ENCODE peak calls at places on chromosome 2, in nine cellular contexts. One of them, this sample, is unnamed.

GRCh38 chr2:101387151-101387807 is at the start of gene CREG2:
- DNase-seq in NCI-H446: peak
- DNase-seq in Calu3: peak
- DNase-seq in stimulated activated CD8-positive, alpha-beta memory T cell treated with anti-CD3 and anti-CD28 coated beads, Interleukin-7, amount 100 ng/mL, for 1 hour: peak
- DNase-seq in ELF-1: peak
- DNase-seq in hippocampal formation: peak
- DNase-seq in NCI-H1105 treated with DMSO at 0.1 percent for 48 hours: peak
- DNase-seq in amygdala: peak
- DNase-seq in HS-5: no peak
- DNase-seq in this sample: peak

GRCh38 chr2:28970464-28971160 is 10.5 kb upstream of the TOGARAM2 start:
- DNase-seq in NCI-H446: no peak
- DNase-seq in Calu3: no peak
- DNase-seq in stimulated activated CD8-positive, alpha-beta memory T cell treated with anti-CD3 and anti-CD28 coated beads, Interleukin-7, amount 100 ng/mL, for 1 hour: no peak
- DNase-seq in ELF-1: peak
- DNase-seq in hippocampal formation: peak
- DNase-seq in NCI-H1105 treated with DMSO at 0.1 percent for 48 hours: no peak
- DNase-seq in amygdala: peak
- DNase-seq in HS-5: no peak
- DNase-seq in this sample: no peak

GRCh38 chr2:58702302-58702696 is 461.2 kb upstream of the FANCL start:
- DNase-seq in NCI-H446: no peak
- DNase-seq in Calu3: peak
- DNase-seq in stimulated activated CD8-positive, alpha-beta memory T cell treated with anti-CD3 and anti-CD28 coated beads, Interleukin-7, amount 100 ng/mL, for 1 hour: no peak
- DNase-seq in ELF-1: peak
- DNase-seq in hippocampal formation: no peak
- DNase-seq in NCI-H1105 treated with DMSO at 0.1 percent for 48 hours: no peak
- DNase-seq in amygdala: no peak
- DNase-seq in HS-5: peak
- DNase-seq in this sample: no peak

GRCh38 chr2:239344857-239345216 is 56.0 kb downstream of the HDAC4 start:
- DNase-seq in NCI-H446: no peak
- DNase-seq in Calu3: no peak
- DNase-seq in stimulated activated CD8-positive, alpha-beta memory T cell treated with anti-CD3 and anti-CD28 coated beads, Interleukin-7, amount 100 ng/mL, for 1 hour: no peak
- DNase-seq in ELF-1: no peak
- DNase-seq in hippocampal formation: no peak
- DNase-seq in NCI-H1105 treated with DMSO at 0.1 percent for 48 hours: peak
- DNase-seq in amygdala: no peak
- DNase-seq in HS-5: no peak
- DNase-seq in this sample: no peak

GRCh38 chr2:165573534-165574461 is 104.3 kb downstream of the CSRNP3 start:
- DNase-seq in NCI-H446: peak
- DNase-seq in Calu3: peak
- DNase-seq in stimulated activated CD8-positive, alpha-beta memory T cell treated with anti-CD3 and anti-CD28 coated beads, Interleukin-7, amount 100 ng/mL, for 1 hour: no peak
- DNase-seq in ELF-1: peak
- DNase-seq in hippocampal formation: peak
- DNase-seq in NCI-H1105 treated with DMSO at 0.1 percent for 48 hours: peak
- DNase-seq in amygdala: peak
- DNase-seq in HS-5: no peak
- DNase-seq in this sample: peak

GRCh38 chr2:239380831-239381708 is 19.8 kb downstream of the HDAC4 start:
- DNase-seq in NCI-H446: no peak
- DNase-seq in Calu3: no peak
- DNase-seq in stimulated activated CD8-positive, alpha-beta memory T cell treated with anti-CD3 and anti-CD28 coated beads, Interleukin-7, amount 100 ng/mL, for 1 hour: peak
- DNase-seq in ELF-1: no peak
- DNase-seq in hippocampal formation: peak
- DNase-seq in NCI-H1105 treated with DMSO at 0.1 percent for 48 hours: no peak
- DNase-seq in amygdala: peak
- DNase-seq in HS-5: no peak
- DNase-seq in this sample: peak

GRCh38 chr2:10490806-10491291 is 42.7 kb upstream of the ODC1 start:
- DNase-seq in NCI-H446: no peak
- DNase-seq in Calu3: peak
- DNase-seq in stimulated activated CD8-positive, alpha-beta memory T cell treated with anti-CD3 and anti-CD28 coated beads, Interleukin-7, amount 100 ng/mL, for 1 hour: no peak
- DNase-seq in ELF-1: no peak
- DNase-seq in hippocampal formation: no peak
- DNase-seq in NCI-H1105 treated with DMSO at 0.1 percent for 48 hours: no peak
- DNase-seq in amygdala: no peak
- DNase-seq in HS-5: no peak
- DNase-seq in this sample: no peak

GRCh38 chr2:226443112-226443511 is 356.5 kb downstream of the IRS1 start:
- DNase-seq in NCI-H446: no peak
- DNase-seq in Calu3: no peak
- DNase-seq in stimulated activated CD8-positive, alpha-beta memory T cell treated with anti-CD3 and anti-CD28 coated beads, Interleukin-7, amount 100 ng/mL, for 1 hour: no peak
- DNase-seq in ELF-1: no peak
- DNase-seq in hippocampal formation: no peak
- DNase-seq in NCI-H1105 treated with DMSO at 0.1 percent for 48 hours: no peak
- DNase-seq in amygdala: no peak
- DNase-seq in HS-5: no peak
- DNase-seq in this sample: no peak

GRCh38 chr2:198638579-198638978 is 819.2 kb downstream of the SATB2 start:
- DNase-seq in NCI-H446: no peak
- DNase-seq in Calu3: no peak
- DNase-seq in stimulated activated CD8-positive, alpha-beta memory T cell treated with anti-CD3 and anti-CD28 coated beads, Interleukin-7, amount 100 ng/mL, for 1 hour: no peak
- DNase-seq in ELF-1: no peak
- DNase-seq in hippocampal formation: no peak
- DNase-seq in NCI-H1105 treated with DMSO at 0.1 percent for 48 hours: no peak
- DNase-seq in amygdala: no peak
- DNase-seq in HS-5: no peak
- DNase-seq in this sample: peak

GRCh38 chr2:84849271-84849952 is 31.5 kb downstream of the TRABD2A start:
- DNase-seq in NCI-H446: peak
- DNase-seq in Calu3: no peak
- DNase-seq in stimulated activated CD8-positive, alpha-beta memory T cell treated with anti-CD3 and anti-CD28 coated beads, Interleukin-7, amount 100 ng/mL, for 1 hour: no peak
- DNase-seq in ELF-1: no peak
- DNase-seq in hippocampal formation: peak
- DNase-seq in NCI-H1105 treated with DMSO at 0.1 percent for 48 hours: no peak
- DNase-seq in amygdala: peak
- DNase-seq in HS-5: no peak
- DNase-seq in this sample: no peak

GRCh38 chr2:3196716-3197115 is 180.9 kb downstream of the EIPR1 start:
- DNase-seq in NCI-H446: no peak
- DNase-seq in Calu3: no peak
- DNase-seq in stimulated activated CD8-positive, alpha-beta memory T cell treated with anti-CD3 and anti-CD28 coated beads, Interleukin-7, amount 100 ng/mL, for 1 hour: no peak
- DNase-seq in ELF-1: no peak
- DNase-seq in hippocampal formation: no peak
- DNase-seq in NCI-H1105 treated with DMSO at 0.1 percent for 48 hours: no peak
- DNase-seq in amygdala: no peak
- DNase-seq in HS-5: no peak
- DNase-seq in this sample: no peak

GRCh38 chr2:66836851-66837250 is 401.9 kb downstream of the MEIS1 start:
- DNase-seq in NCI-H446: no peak
- DNase-seq in Calu3: no peak
- DNase-seq in stimulated activated CD8-positive, alpha-beta memory T cell treated with anti-CD3 and anti-CD28 coated beads, Interleukin-7, amount 100 ng/mL, for 1 hour: no peak
- DNase-seq in ELF-1: no peak
- DNase-seq in hippocampal formation: no peak
- DNase-seq in NCI-H1105 treated with DMSO at 0.1 percent for 48 hours: no peak
- DNase-seq in amygdala: no peak
- DNase-seq in HS-5: no peak
- DNase-seq in this sample: no peak

GRCh38 chr2:159209341-159210306 is 76.9 kb downstream of the WDSUB1 start:
- DNase-seq in NCI-H446: no peak
- DNase-seq in Calu3: no peak
- DNase-seq in stimulated activated CD8-positive, alpha-beta memory T cell treated with anti-CD3 and anti-CD28 coated beads, Interleukin-7, amount 100 ng/mL, for 1 hour: no peak
- DNase-seq in ELF-1: no peak
- DNase-seq in hippocampal formation: no peak
- DNase-seq in NCI-H1105 treated with DMSO at 0.1 percent for 48 hours: no peak
- DNase-seq in amygdala: no peak
- DNase-seq in HS-5: no peak
- DNase-seq in this sample: no peak

GRCh38 chr2:156322681-156323211 is 9.8 kb downstream of the NR4A2 start:
- DNase-seq in NCI-H446: no peak
- DNase-seq in Calu3: no peak
- DNase-seq in stimulated activated CD8-positive, alpha-beta memory T cell treated with anti-CD3 and anti-CD28 coated beads, Interleukin-7, amount 100 ng/mL, for 1 hour: no peak
- DNase-seq in ELF-1: peak
- DNase-seq in hippocampal formation: no peak
- DNase-seq in NCI-H1105 treated with DMSO at 0.1 percent for 48 hours: no peak
- DNase-seq in amygdala: no peak
- DNase-seq in HS-5: no peak
- DNase-seq in this sample: no peak

GRCh38 chr2:105078906-105079305 is 41.0 kb downstream of the MRPS9 start:
- DNase-seq in NCI-H446: no peak
- DNase-seq in Calu3: no peak
- DNase-seq in stimulated activated CD8-positive, alpha-beta memory T cell treated with anti-CD3 and anti-CD28 coated beads, Interleukin-7, amount 100 ng/mL, for 1 hour: no peak
- DNase-seq in ELF-1: no peak
- DNase-seq in hippocampal formation: no peak
- DNase-seq in NCI-H1105 treated with DMSO at 0.1 percent for 48 hours: no peak
- DNase-seq in amygdala: no peak
- DNase-seq in HS-5: no peak
- DNase-seq in this sample: no peak

GRCh38 chr2:11478899-11479605 is 13.1 kb upstream of the E2F6 start:
- DNase-seq in NCI-H446: no peak
- DNase-seq in Calu3: no peak
- DNase-seq in stimulated activated CD8-positive, alpha-beta memory T cell treated with anti-CD3 and anti-CD28 coated beads, Interleukin-7, amount 100 ng/mL, for 1 hour: no peak
- DNase-seq in ELF-1: no peak
- DNase-seq in hippocampal formation: no peak
- DNase-seq in NCI-H1105 treated with DMSO at 0.1 percent for 48 hours: no peak
- DNase-seq in amygdala: no peak
- DNase-seq in HS-5: no peak
- DNase-seq in this sample: no peak

GRCh38 chr2:27901219-27901618 is 10.7 kb downstream of the BABAM2 start:
- DNase-seq in NCI-H446: no peak
- DNase-seq in Calu3: no peak
- DNase-seq in stimulated activated CD8-positive, alpha-beta memory T cell treated with anti-CD3 and anti-CD28 coated beads, Interleukin-7, amount 100 ng/mL, for 1 hour: no peak
- DNase-seq in ELF-1: no peak
- DNase-seq in hippocampal formation: peak
- DNase-seq in NCI-H1105 treated with DMSO at 0.1 percent for 48 hours: no peak
- DNase-seq in amygdala: peak
- DNase-seq in HS-5: no peak
- DNase-seq in this sample: no peak

GRCh38 chr2:113169002-113169530 is 4.7 kb upstream of the PSD4 start:
- DNase-seq in NCI-H446: no peak
- DNase-seq in Calu3: no peak
- DNase-seq in stimulated activated CD8-positive, alpha-beta memory T cell treated with anti-CD3 and anti-CD28 coated beads, Interleukin-7, amount 100 ng/mL, for 1 hour: no peak
- DNase-seq in ELF-1: no peak
- DNase-seq in hippocampal formation: no peak
- DNase-seq in NCI-H1105 treated with DMSO at 0.1 percent for 48 hours: no peak
- DNase-seq in amygdala: no peak
- DNase-seq in HS-5: no peak
- DNase-seq in this sample: no peak

GRCh38 chr2:138201326-138201725 is 237.1 kb downstream of the HNMT start:
- DNase-seq in NCI-H446: no peak
- DNase-seq in Calu3: no peak
- DNase-seq in stimulated activated CD8-positive, alpha-beta memory T cell treated with anti-CD3 and anti-CD28 coated beads, Interleukin-7, amount 100 ng/mL, for 1 hour: no peak
- DNase-seq in ELF-1: no peak
- DNase-seq in hippocampal formation: no peak
- DNase-seq in NCI-H1105 treated with DMSO at 0.1 percent for 48 hours: no peak
- DNase-seq in amygdala: no peak
- DNase-seq in HS-5: no peak
- DNase-seq in this sample: no peak

GRCh38 chr2:117308861-117309770 is 505.4 kb upstream of the DDX18 start:
- DNase-seq in NCI-H446: no peak
- DNase-seq in Calu3: peak
- DNase-seq in stimulated activated CD8-positive, alpha-beta memory T cell treated with anti-CD3 and anti-CD28 coated beads, Interleukin-7, amount 100 ng/mL, for 1 hour: no peak
- DNase-seq in ELF-1: no peak
- DNase-seq in hippocampal formation: no peak
- DNase-seq in NCI-H1105 treated with DMSO at 0.1 percent for 48 hours: no peak
- DNase-seq in amygdala: no peak
- DNase-seq in HS-5: no peak
- DNase-seq in this sample: no peak

GRCh38 chr2:177331446-177331997 is 61.1 kb upstream of the AGPS start:
- DNase-seq in NCI-H446: no peak
- DNase-seq in Calu3: no peak
- DNase-seq in stimulated activated CD8-positive, alpha-beta memory T cell treated with anti-CD3 and anti-CD28 coated beads, Interleukin-7, amount 100 ng/mL, for 1 hour: no peak
- DNase-seq in ELF-1: no peak
- DNase-seq in hippocampal formation: no peak
- DNase-seq in NCI-H1105 treated with DMSO at 0.1 percent for 48 hours: no peak
- DNase-seq in amygdala: no peak
- DNase-seq in HS-5: no peak
- DNase-seq in this sample: no peak

GRCh38 chr2:45983213-45983612 is 314.0 kb upstream of the EPAS1 start:
- DNase-seq in NCI-H446: no peak
- DNase-seq in Calu3: no peak
- DNase-seq in stimulated activated CD8-positive, alpha-beta memory T cell treated with anti-CD3 and anti-CD28 coated beads, Interleukin-7, amount 100 ng/mL, for 1 hour: no peak
- DNase-seq in ELF-1: no peak
- DNase-seq in hippocampal formation: no peak
- DNase-seq in NCI-H1105 treated with DMSO at 0.1 percent for 48 hours: no peak
- DNase-seq in amygdala: no peak
- DNase-seq in HS-5: no peak
- DNase-seq in this sample: no peak

GRCh38 chr2:85579266-85579935 is 2.0 kb downstream of the VAMP8 start:
- DNase-seq in NCI-H446: no peak
- DNase-seq in Calu3: no peak
- DNase-seq in stimulated activated CD8-positive, alpha-beta memory T cell treated with anti-CD3 and anti-CD28 coated beads, Interleukin-7, amount 100 ng/mL, for 1 hour: no peak
- DNase-seq in ELF-1: peak
- DNase-seq in hippocampal formation: no peak
- DNase-seq in NCI-H1105 treated with DMSO at 0.1 percent for 48 hours: no peak
- DNase-seq in amygdala: no peak
- DNase-seq in HS-5: no peak
- DNase-seq in this sample: no peak

GRCh38 chr2:26351375-26352090 is 4.9 kb upstream of the ADGRF3 start:
- DNase-seq in NCI-H446: no peak
- DNase-seq in Calu3: no peak
- DNase-seq in stimulated activated CD8-positive, alpha-beta memory T cell treated with anti-CD3 and anti-CD28 coated beads, Interleukin-7, amount 100 ng/mL, for 1 hour: no peak
- DNase-seq in ELF-1: no peak
- DNase-seq in hippocampal formation: no peak
- DNase-seq in NCI-H1105 treated with DMSO at 0.1 percent for 48 hours: no peak
- DNase-seq in amygdala: no peak
- DNase-seq in HS-5: no peak
- DNase-seq in this sample: no peak

GRCh38 chr2:182852090-182852489 is 14.3 kb downstream of the FRZB start:
- DNase-seq in NCI-H446: peak
- DNase-seq in Calu3: peak
- DNase-seq in stimulated activated CD8-positive, alpha-beta memory T cell treated with anti-CD3 and anti-CD28 coated beads, Interleukin-7, amount 100 ng/mL, for 1 hour: no peak
- DNase-seq in ELF-1: no peak
- DNase-seq in hippocampal formation: no peak
- DNase-seq in NCI-H1105 treated with DMSO at 0.1 percent for 48 hours: peak
- DNase-seq in amygdala: no peak
- DNase-seq in HS-5: no peak
- DNase-seq in this sample: no peak

GRCh38 chr2:105418527-105418926 is 19.7 kb upstream of the FHL2 start:
- DNase-seq in NCI-H446: no peak
- DNase-seq in Calu3: no peak
- DNase-seq in stimulated activated CD8-positive, alpha-beta memory T cell treated with anti-CD3 and anti-CD28 coated beads, Interleukin-7, amount 100 ng/mL, for 1 hour: no peak
- DNase-seq in ELF-1: no peak
- DNase-seq in hippocampal formation: no peak
- DNase-seq in NCI-H1105 treated with DMSO at 0.1 percent for 48 hours: no peak
- DNase-seq in amygdala: no peak
- DNase-seq in HS-5: no peak
- DNase-seq in this sample: no peak

GRCh38 chr2:180017764-180018163 is 10.7 kb upstream of the CWC22 start:
- DNase-seq in NCI-H446: peak
- DNase-seq in Calu3: no peak
- DNase-seq in stimulated activated CD8-positive, alpha-beta memory T cell treated with anti-CD3 and anti-CD28 coated beads, Interleukin-7, amount 100 ng/mL, for 1 hour: no peak
- DNase-seq in ELF-1: no peak
- DNase-seq in hippocampal formation: no peak
- DNase-seq in NCI-H1105 treated with DMSO at 0.1 percent for 48 hours: no peak
- DNase-seq in amygdala: no peak
- DNase-seq in HS-5: no peak
- DNase-seq in this sample: no peak

GRCh38 chr2:171522804-171523338 is 597 bp downstream of the CYBRD1 start:
- DNase-seq in NCI-H446: no peak
- DNase-seq in Calu3: peak
- DNase-seq in stimulated activated CD8-positive, alpha-beta memory T cell treated with anti-CD3 and anti-CD28 coated beads, Interleukin-7, amount 100 ng/mL, for 1 hour: no peak
- DNase-seq in ELF-1: peak
- DNase-seq in hippocampal formation: no peak
- DNase-seq in NCI-H1105 treated with DMSO at 0.1 percent for 48 hours: peak
- DNase-seq in amygdala: peak
- DNase-seq in HS-5: no peak
- DNase-seq in this sample: no peak

GRCh38 chr2:71922501-71923142 is 225.0 kb downstream of the CYP26B1 start:
- DNase-seq in NCI-H446: no peak
- DNase-seq in Calu3: no peak
- DNase-seq in stimulated activated CD8-positive, alpha-beta memory T cell treated with anti-CD3 and anti-CD28 coated beads, Interleukin-7, amount 100 ng/mL, for 1 hour: no peak
- DNase-seq in ELF-1: no peak
- DNase-seq in hippocampal formation: no peak
- DNase-seq in NCI-H1105 treated with DMSO at 0.1 percent for 48 hours: no peak
- DNase-seq in amygdala: no peak
- DNase-seq in HS-5: no peak
- DNase-seq in this sample: no peak

GRCh38 chr2:199452200-199452990 is 5.3 kb downstream of the SATB2 start:
- DNase-seq in NCI-H446: peak
- DNase-seq in Calu3: no peak
- DNase-seq in stimulated activated CD8-positive, alpha-beta memory T cell treated with anti-CD3 and anti-CD28 coated beads, Interleukin-7, amount 100 ng/mL, for 1 hour: no peak
- DNase-seq in ELF-1: no peak
- DNase-seq in hippocampal formation: no peak
- DNase-seq in NCI-H1105 treated with DMSO at 0.1 percent for 48 hours: no peak
- DNase-seq in amygdala: no peak
- DNase-seq in HS-5: no peak
- DNase-seq in this sample: no peak

GRCh38 chr2:240637901-240638175 is 12.6 kb downstream of the GPR35 start:
- DNase-seq in NCI-H446: no peak
- DNase-seq in Calu3: no peak
- DNase-seq in stimulated activated CD8-positive, alpha-beta memory T cell treated with anti-CD3 and anti-CD28 coated beads, Interleukin-7, amount 100 ng/mL, for 1 hour: no peak
- DNase-seq in ELF-1: no peak
- DNase-seq in hippocampal formation: no peak
- DNase-seq in NCI-H1105 treated with DMSO at 0.1 percent for 48 hours: no peak
- DNase-seq in amygdala: no peak
- DNase-seq in HS-5: no peak
- DNase-seq in this sample: no peak